ENCODE peak calls at places on chromosomes 13 and 19, in five cellular contexts. M, J, P, U and L are unnamed samples.
A peak's percentile ranks its signal among the peaks of the same experiment; 100 is the strongest.

GRCh38 chr19:45069056-45069455 is 7.2 kb downstream of the ZNF296 start:
- DNase-seq in M (no peak), J (no peak), P (no peak), U (no peak), L (no peak)

GRCh38 chr13:60604058-60604457 is 207.0 kb downstream of the TDRD3 start:
- DNase-seq in M (no peak), J (no peak), P (no peak), U (no peak), L (no peak)

GRCh38 chr19:7197169-7197759 is 97.0 kb downstream of the INSR start:
- DNase-seq in M (peak; percentile 89), J (peak; percentile 91), P (peak; percentile 98), U (peak; percentile 99), L (peak; percentile 75)

GRCh38 chr19:13109361-13110098 is 6.9 kb upstream of the LYL1 start:
- DNase-seq in M (no peak), J (no peak), P (no peak), U (no peak), L (no peak)

GRCh38 chr13:36712785-36713184 is 39.0 kb downstream of the SERTM1 start:
- DNase-seq in M (no peak), J (no peak), P (no peak), U (no peak), L (no peak)

GRCh38 chr13:40453666-40454030 is 212.8 kb downstream of the FOXO1 start:
- DNase-seq in M (no peak), J (no peak), P (no peak), U (no peak), L (no peak)

GRCh38 chr13:103328899-103329298 is 262.7 kb upstream of the SLC10A2 start:
- DNase-seq in M (no peak), J (no peak), P (no peak), U (no peak), L (no peak)

GRCh38 chr13:93535256-93535655 is 308.6 kb downstream of the GPC6 start:
- DNase-seq in M (no peak), J (no peak), P (no peak), U (no peak), L (no peak)

GRCh38 chr13:80881495-80882482 is 540.9 kb upstream of the SPRY2 start:
- DNase-seq in M (no peak), J (peak; percentile 31), P (no peak), U (no peak), L (no peak)

GRCh38 chr13:80883545-80883944 is 542.6 kb upstream of the SPRY2 start:
- DNase-seq in M (no peak), J (no peak), P (no peak), U (no peak), L (no peak)

GRCh38 chr13:80877209-80877943 is 536.5 kb upstream of the SPRY2 start:
- DNase-seq in M (no peak), J (no peak), P (no peak), U (no peak), L (no peak)

GRCh38 chr13:80873589-80873988 is 532.7 kb upstream of the SPRY2 start:
- DNase-seq in M (no peak), J (no peak), P (no peak), U (no peak), L (peak; percentile 5)

DNA sequence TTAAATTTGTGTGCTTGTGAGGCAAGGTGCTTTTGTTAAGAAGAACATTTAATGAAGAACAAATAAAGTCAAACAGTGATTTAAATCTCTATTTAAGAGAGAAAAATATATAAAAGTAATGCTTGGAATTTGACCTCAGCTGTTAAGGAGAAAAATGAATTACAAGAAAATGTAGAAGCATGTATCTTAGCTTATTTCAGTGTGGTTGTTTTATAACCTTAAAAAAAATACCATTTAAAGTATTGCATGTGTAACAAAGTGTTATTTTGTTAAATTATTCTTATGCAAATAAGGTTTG is 537.0 kb upstream of the SPRY2 start:
- DNase-seq in M (no peak), J (no peak), P (no peak), U (no peak), L (no peak)
- H3K4me1 ChIP-seq in M (peaks cover 3% of the 10 kb centered on the region), J (peaks cover 13% of the 10 kb centered on the region), P (no peaks in the 10 kb centered on the region), U (peaks cover 8% of the 10 kb centered on the region), L (no peaks in the 10 kb centered on the region)

DNA sequence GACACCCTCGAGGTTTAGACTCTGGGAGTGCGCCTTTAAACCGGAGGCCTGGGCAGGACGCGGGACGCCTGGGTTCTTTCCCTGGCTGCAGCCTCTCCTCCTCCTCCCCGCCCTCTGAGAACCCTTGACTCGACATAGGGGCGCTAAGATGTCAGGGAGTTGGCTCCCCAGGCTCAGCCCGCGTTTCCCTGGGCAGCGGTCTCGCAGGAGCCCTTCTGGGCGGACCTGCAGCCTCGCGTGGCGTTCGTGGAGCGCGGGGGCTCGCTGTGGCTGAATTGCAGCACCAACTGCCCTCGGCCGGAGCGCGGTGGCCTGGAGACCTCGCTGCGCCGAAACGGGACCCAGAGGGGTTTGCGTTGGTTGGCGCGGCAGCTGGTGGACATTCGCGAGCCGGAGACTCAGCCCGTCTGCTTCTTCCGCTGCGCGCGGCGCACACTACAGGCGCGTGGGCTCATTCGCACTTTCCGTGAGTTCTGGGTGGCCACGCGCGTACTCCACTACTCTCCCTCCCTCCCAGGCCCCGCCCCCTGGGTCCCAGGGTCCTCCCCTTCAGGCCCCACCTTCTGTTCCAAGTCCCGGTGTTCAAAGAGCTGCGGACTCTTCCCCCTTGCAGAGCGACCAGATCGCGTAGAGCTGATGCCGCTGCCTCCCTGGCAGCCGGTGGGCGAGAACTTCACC is 1.3 kb downstream of the ICAM5 start:
- DNase-seq in M (peak; percentile 61), J (peak; percentile 62), P (no peak), U (no peak), L (no peak)
- H3K27me3 ChIP-seq in M (peaks cover 90% of the 10 kb centered on the region), J (no peaks in the 10 kb centered on the region), P (peaks cover 97% of the 10 kb centered on the region), U (peaks cover 96% of the 10 kb centered on the region), L (peaks cover 58% of the 10 kb centered on the region)

GRCh38 chr19:1410136-1410786 is 2.9 kb downstream of the DAZAP1 start:
- DNase-seq in M (no peak), J (no peak), P (no peak), U (no peak), L (no peak)
- H3K4me1 ChIP-seq in M (peaks cover 18% of the 10 kb centered on the region), J (peaks cover 25% of the 10 kb centered on the region), P (peaks cover 47% of the 10 kb centered on the region), U (peaks cover 55% of the 10 kb centered on the region), L (peaks cover 61% of the 10 kb centered on the region)

GRCh38 chr19:16207490-16208025 is 9.8 kb downstream of the AP1M1 start:
- DNase-seq in M (no peak), J (no peak), P (peak; percentile 11), U (peak; percentile 46), L (no peak)

GRCh38 chr19:16208064-16208759 is 10.5 kb downstream of the AP1M1 start:
- DNase-seq in M (no peak), J (no peak), P (no peak), U (peak; percentile 43), L (no peak)

GRCh38 chr19:16206046-16206605 is 8.4 kb downstream of the AP1M1 start:
- DNase-seq in M (no peak), J (no peak), P (peak; percentile 9), U (peak; percentile 59), L (no peak)

GRCh38 chr19:16206637-16207036 is 8.9 kb downstream of the AP1M1 start:
- DNase-seq in M (no peak), J (no peak), P (peak; percentile 9), U (peak; percentile 49), L (no peak)

GRCh38 chr19:16207063-16207462 is 9.4 kb downstream of the AP1M1 start:
- DNase-seq in M (no peak), J (no peak), P (peak; percentile 11), U (peak; percentile 42), L (no peak)
- H3K27me3 ChIP-seq in M (no peaks in the 10 kb centered on the region), J (no peaks in the 10 kb centered on the region), P (no peaks in the 10 kb centered on the region), U (no peaks in the 10 kb centered on the region), L (no peaks in the 10 kb centered on the region)

DNA sequence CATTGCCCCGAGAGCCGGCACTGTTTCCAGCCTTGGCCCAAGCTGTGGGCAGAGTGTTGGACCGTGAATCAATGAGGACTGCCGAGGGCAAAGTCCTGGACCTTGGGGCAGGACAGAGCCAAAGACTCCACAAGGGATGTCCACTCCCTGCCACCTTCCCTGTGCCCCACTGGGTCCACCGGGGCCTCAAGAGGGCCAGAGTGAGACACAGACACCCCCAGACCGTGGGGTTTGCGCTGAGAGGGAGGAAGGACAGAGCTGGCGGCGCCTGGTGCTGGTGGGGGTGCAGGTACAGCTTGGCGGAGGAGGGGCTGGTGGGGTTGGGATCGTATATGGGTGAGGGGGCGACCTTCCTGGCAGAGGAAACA is 11.8 kb downstream of the MAST3 start:
- DNase-seq in M (no peak), J (no peak), P (no peak), U (no peak), L (no peak)
- H3K4me1 ChIP-seq in M (no peaks in the 10 kb centered on the region), J (peaks cover 17% of the 10 kb centered on the region), P (peaks cover 17% of the 10 kb centered on the region), U (peaks cover 26% of the 10 kb centered on the region), L (peaks cover 26% of the 10 kb centered on the region)

GRCh38 chr19:30228113-30228725 is 144.0 kb upstream of the ZNF536 start:
- DNase-seq in M (no peak), J (no peak), P (no peak), U (peak; percentile 61), L (no peak)
- H3K27me3 ChIP-seq in M (peaks cover 97% of the 10 kb centered on the region), J (no peaks in the 10 kb centered on the region), P (peaks cover 88% of the 10 kb centered on the region), U (peaks cover 55% of the 10 kb centered on the region), L (peaks cover 24% of the 10 kb centered on the region)